ENCODE peak calls at places on chromosomes 5 and 9, in eight cellular contexts. L, F, C, S, P, G, K and O are unnamed samples.

GRCh38 chr5:124343451-124343867 is 403.0 kb downstream of the ZNF608 start:
- DNase-seq in L (no peak), F (no peak), C (no peak), S (no peak), P (peak; percentile 98), G (no peak), K (no peak), O (no peak)

GRCh38 chr5:83428890-83429289 is 42.7 kb upstream of the VCAN start:
- DNase-seq in L (no peak), F (no peak), C (no peak), S (no peak), P (no peak), G (no peak), K (no peak), O (no peak)

GRCh38 chr5:174448041-174448440 is 276.3 kb upstream of the MSX2 start:
- DNase-seq in L (no peak), F (no peak), C (no peak), S (no peak), P (no peak), G (no peak), K (no peak), O (no peak)

GRCh38 chr9:131714161-131714646 is 25.7 kb downstream of the RAPGEF1 start:
- DNase-seq in L (no peak), F (peak; percentile 77), C (peak; percentile 51), S (no peak), P (peak; percentile 92), G (no peak), K (no peak), O (peak; percentile 90)

GRCh38 chr5:141094481-141095262 is at the start of gene PCDHB2:
- DNase-seq in L (peak; percentile 76), F (no peak), C (peak; percentile 31), S (peak; percentile 96), P (peak; percentile 53), G (no peak), K (peak; percentile 35), O (no peak)

GRCh38 chr5:15585826-15586591 is 86.0 kb downstream of the FBXL7 start:
- DNase-seq in L (no peak), F (no peak), C (no peak), S (no peak), P (no peak), G (no peak), K (no peak), O (no peak)

GRCh38 chr5:154465169-154465568 is 12.9 kb downstream of the HAND1 start:
- DNase-seq in L (no peak), F (no peak), C (no peak), S (no peak), P (peak; percentile 88), G (no peak), K (no peak), O (no peak)

GRCh38 chr9:28032178-28032532 is 458.9 kb upstream of the C9orf72 start:
- DNase-seq in L (no peak), F (no peak), C (no peak), S (no peak), P (no peak), G (no peak), K (no peak), O (no peak)

GRCh38 chr9:91364702-91365101 is 3.0 kb upstream of the AUH start:
- DNase-seq in L (no peak), F (no peak), C (no peak), S (no peak), P (no peak), G (no peak), K (no peak), O (no peak)

GRCh38 chr5:168114444-168115017 is 176.9 kb upstream of the WWC1 start:
- DNase-seq in L (peak; percentile 83), F (no peak), C (no peak), S (peak; percentile 87), P (peak; percentile 57), G (peak; percentile 17), K (no peak), O (no peak)

GRCh38 chr5:143161893-143162520 is 241.5 kb downstream of the NR3C1 start:
- DNase-seq in L (no peak), F (no peak), C (peak; percentile 29), S (no peak), P (peak; percentile 97), G (no peak), K (no peak), O (peak; percentile 77)

GRCh38 chr5:176596689-176597416 is 13.1 kb downstream of the GPRIN1 start:
- DNase-seq in L (no peak), F (peak; percentile 59), C (no peak), S (no peak), P (peak; percentile 28), G (peak; percentile 59), K (no peak), O (no peak)

GRCh38 chr9:129176786-129177442 is 1.1 kb downstream of the IER5L start:
- DNase-seq in L (peak; percentile 51), F (peak; percentile 64), C (peak; percentile 66), S (peak; percentile 11), P (peak; percentile 41), G (no peak), K (no peak), O (peak; percentile 77)